ENCODE peak calls at places on chromosomes 1 and 21, in seven cellular contexts. One of them, this sample, is unnamed. For H3K9me3, the result is how much of the 10 kb centered on the place peaks cover.

GRCh38 chr1:89295187-89295586 is 22.5 kb upstream of the GBP5 start:
- DNase-seq in left lung: no peak
- DNase-seq in AG04450: no peak
- DNase-seq in right lobe of liver: no peak
- DNase-seq in astrocyte: no peak
- DNase-seq in adrenal gland: no peak
- DNase-seq in heart right ventricle: no peak
- DNase-seq in this sample: no peak

GRCh38 chr21:27425574-27425973 is 458.7 kb upstream of the ADAMTS5 start:
- DNase-seq in adrenal gland: no peak
- DNase-seq in right lobe of liver: no peak
- DNase-seq in astrocyte: peak
- DNase-seq in heart right ventricle: no peak
- DNase-seq in AG04450: peak
- DNase-seq in left lung: no peak
- DNase-seq in this sample: peak

GRCh38 chr1:28537457-28538199 is 15.3 kb upstream of the TRNAU1AP start:
- DNase-seq in left lung: no peak
- DNase-seq in adrenal gland: no peak
- DNase-seq in right lobe of liver: no peak
- DNase-seq in AG04450: no peak
- DNase-seq in astrocyte: no peak
- DNase-seq in heart right ventricle: no peak
- DNase-seq in this sample: no peak

GRCh38 chr1:29152046-29152805 is 28.5 kb upstream of the TMEM200B start:
- DNase-seq in right lobe of liver: no peak
- DNase-seq in AG04450: no peak
- DNase-seq in astrocyte: no peak
- DNase-seq in heart right ventricle: no peak
- DNase-seq in adrenal gland: no peak
- DNase-seq in left lung: no peak
- DNase-seq in this sample: no peak

GRCh38 chr1:180615493-180616290 is 16.1 kb upstream of the XPR1 start:
- DNase-seq in left lung: no peak
- DNase-seq in adrenal gland: no peak
- DNase-seq in astrocyte: no peak
- DNase-seq in AG04450: peak
- DNase-seq in right lobe of liver: no peak
- DNase-seq in heart right ventricle: no peak
- DNase-seq in this sample: no peak

GRCh38 chr1:209417761-209418160 is 165.8 kb upstream of the CAMK1G start:
- DNase-seq in astrocyte: no peak
- DNase-seq in heart right ventricle: no peak
- DNase-seq in left lung: no peak
- DNase-seq in AG04450: no peak
- DNase-seq in adrenal gland: no peak
- DNase-seq in right lobe of liver: no peak
- DNase-seq in this sample: no peak

GRCh38 chr1:199808110-199808870 is 219.2 kb upstream of the NR5A2 start:
- DNase-seq in AG04450: no peak
- DNase-seq in left lung: no peak
- DNase-seq in right lobe of liver: no peak
- DNase-seq in adrenal gland: no peak
- DNase-seq in astrocyte: no peak
- DNase-seq in heart right ventricle: no peak
- DNase-seq in this sample: no peak

GRCh38 chr1:87212431-87213125 is 116.1 kb upstream of the LMO4 start:
- DNase-seq in astrocyte: peak
- DNase-seq in left lung: no peak
- DNase-seq in AG04450: no peak
- DNase-seq in right lobe of liver: no peak
- DNase-seq in adrenal gland: no peak
- DNase-seq in heart right ventricle: no peak
- DNase-seq in this sample: no peak

GRCh38 chr1:219310181-219310728 is 136.6 kb downstream of the LYPLAL1 start:
- DNase-seq in right lobe of liver: no peak
- DNase-seq in AG04450: no peak
- DNase-seq in astrocyte: peak
- DNase-seq in left lung: no peak
- DNase-seq in adrenal gland: no peak
- DNase-seq in heart right ventricle: no peak
- DNase-seq in this sample: no peak

GRCh38 chr1:6445062-6445763 is 20.6 kb downstream of the ESPN start:
- DNase-seq in left lung: no peak
- DNase-seq in right lobe of liver: peak
- DNase-seq in astrocyte: peak
- DNase-seq in heart right ventricle: peak
- DNase-seq in adrenal gland: no peak
- DNase-seq in AG04450: no peak
- DNase-seq in this sample: no peak

GRCh38 chr1:14626869-14627607 is 28.6 kb downstream of the KAZN start:
- DNase-seq in AG04450: no peak
- DNase-seq in heart right ventricle: peak
- DNase-seq in astrocyte: no peak
- DNase-seq in left lung: peak
- DNase-seq in adrenal gland: no peak
- DNase-seq in right lobe of liver: no peak
- DNase-seq in this sample: peak

GRCh38 chr1:77282866-77283539 is 1.2 kb downstream of the AK5 start:
- DNase-seq in right lobe of liver: no peak
- DNase-seq in adrenal gland: no peak
- DNase-seq in AG04450: no peak
- DNase-seq in left lung: no peak
- DNase-seq in astrocyte: peak
- DNase-seq in heart right ventricle: no peak
- DNase-seq in this sample: peak

DNA sequence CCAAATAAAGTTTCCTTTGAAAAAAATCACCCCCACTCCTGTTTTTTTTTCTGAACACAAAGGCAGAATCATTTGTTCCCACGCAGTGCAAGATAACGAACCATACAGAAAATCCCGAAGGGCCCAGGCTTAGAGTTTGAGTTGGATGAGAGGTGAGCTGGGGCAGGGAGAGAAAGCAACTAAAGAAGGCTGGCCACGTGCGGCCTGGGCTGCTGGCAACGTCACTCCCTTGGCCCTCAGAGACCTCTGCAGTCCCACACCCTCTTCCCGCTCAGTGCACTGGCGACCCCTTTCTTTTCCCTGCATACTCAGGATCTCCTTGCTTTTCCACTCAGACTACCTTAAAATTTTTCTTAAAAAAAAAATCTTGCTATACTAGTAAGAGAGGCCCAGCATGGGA is 28.2 kb upstream of the CRNN start:
- DNase-seq in adrenal gland: no peak
- DNase-seq in heart right ventricle: peak
- DNase-seq in astrocyte: no peak
- DNase-seq in AG04450: no peak
- DNase-seq in right lobe of liver: no peak
- DNase-seq in left lung: no peak
- DNase-seq in this sample: no peak
- H3K9me3 ChIP-seq in adrenal gland: under half
- H3K9me3 ChIP-seq in heart right ventricle: under half
- H3K9me3 ChIP-seq in astrocyte: under half
- H3K9me3 ChIP-seq in AG04450: under half
- H3K9me3 ChIP-seq in right lobe of liver: under half
- H3K9me3 ChIP-seq in left lung: under half
- H3K9me3 ChIP-seq in this sample: under half

GRCh38 chr1:159444507-159444906 is 5.0 kb downstream of the OR10J1 start:
- DNase-seq in AG04450: no peak
- DNase-seq in astrocyte: no peak
- DNase-seq in left lung: no peak
- DNase-seq in heart right ventricle: no peak
- DNase-seq in adrenal gland: no peak
- DNase-seq in right lobe of liver: no peak
- DNase-seq in this sample: no peak

GRCh38 chr1:159443063-159443750 is 3.7 kb downstream of the OR10J1 start:
- DNase-seq in heart right ventricle: no peak
- DNase-seq in left lung: no peak
- DNase-seq in astrocyte: no peak
- DNase-seq in adrenal gland: no peak
- DNase-seq in right lobe of liver: no peak
- DNase-seq in AG04450: no peak
- DNase-seq in this sample: no peak

GRCh38 chr1:159439422-159439821 is at the start of gene OR10J1:
- DNase-seq in astrocyte: no peak
- DNase-seq in heart right ventricle: no peak
- DNase-seq in right lobe of liver: no peak
- DNase-seq in AG04450: no peak
- DNase-seq in adrenal gland: no peak
- DNase-seq in left lung: no peak
- DNase-seq in this sample: no peak

GRCh38 chr1:159442428-159442827 is 2.9 kb downstream of the OR10J1 start:
- DNase-seq in adrenal gland: no peak
- DNase-seq in heart right ventricle: no peak
- DNase-seq in AG04450: no peak
- DNase-seq in astrocyte: no peak
- DNase-seq in right lobe of liver: no peak
- DNase-seq in left lung: no peak
- DNase-seq in this sample: no peak

DNA sequence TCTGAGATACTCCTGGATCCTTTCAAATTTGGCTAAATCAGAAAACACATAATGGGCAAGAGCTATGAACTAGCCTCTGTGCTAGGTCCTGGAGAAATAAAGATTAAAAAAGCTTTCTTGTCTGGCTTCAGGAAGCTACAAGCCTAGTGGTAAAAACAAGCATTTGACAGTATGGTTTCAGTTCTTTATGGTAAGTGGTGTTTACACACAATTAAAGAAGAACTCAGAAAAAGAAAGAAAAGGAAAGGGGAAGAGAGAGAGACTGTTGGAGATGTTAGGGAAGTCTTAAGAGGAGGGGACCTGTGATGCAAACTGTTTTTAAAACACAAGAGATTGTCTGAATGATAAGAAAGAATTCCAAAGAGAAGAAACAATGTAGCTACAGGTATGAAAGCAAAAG is 1.8 kb downstream of the OR10J1 start:
- DNase-seq in left lung: no peak
- DNase-seq in astrocyte: no peak
- DNase-seq in right lobe of liver: no peak
- DNase-seq in adrenal gland: no peak
- DNase-seq in heart right ventricle: no peak
- DNase-seq in AG04450: no peak
- DNase-seq in this sample: no peak
- H3K9me3 ChIP-seq in left lung: under half
- H3K9me3 ChIP-seq in astrocyte: under half
- H3K9me3 ChIP-seq in right lobe of liver: under half
- H3K9me3 ChIP-seq in adrenal gland: under half
- H3K9me3 ChIP-seq in heart right ventricle: under half
- H3K9me3 ChIP-seq in AG04450: under half
- H3K9me3 ChIP-seq in this sample: under half

GRCh38 chr1:4395158-4395557 is 259.3 kb upstream of the AJAP1 start:
- DNase-seq in astrocyte: peak
- DNase-seq in heart right ventricle: no peak
- DNase-seq in left lung: no peak
- DNase-seq in adrenal gland: no peak
- DNase-seq in right lobe of liver: no peak
- DNase-seq in AG04450: no peak
- DNase-seq in this sample: no peak

GRCh38 chr1:4396571-4396970 is 257.8 kb upstream of the AJAP1 start:
- DNase-seq in adrenal gland: no peak
- DNase-seq in AG04450: no peak
- DNase-seq in left lung: no peak
- DNase-seq in astrocyte: no peak
- DNase-seq in right lobe of liver: no peak
- DNase-seq in heart right ventricle: no peak
- DNase-seq in this sample: no peak

GRCh38 chr1:4395676-4396075 is 258.7 kb upstream of the AJAP1 start:
- DNase-seq in AG04450: no peak
- DNase-seq in left lung: no peak
- DNase-seq in astrocyte: no peak
- DNase-seq in heart right ventricle: no peak
- DNase-seq in adrenal gland: no peak
- DNase-seq in right lobe of liver: no peak
- DNase-seq in this sample: no peak

GRCh38 chr1:4397196-4397595 is 257.2 kb upstream of the AJAP1 start:
- DNase-seq in astrocyte: no peak
- DNase-seq in left lung: no peak
- DNase-seq in heart right ventricle: no peak
- DNase-seq in right lobe of liver: no peak
- DNase-seq in adrenal gland: no peak
- DNase-seq in AG04450: no peak
- DNase-seq in this sample: no peak

GRCh38 chr1:4394366-4394765 is 260.0 kb upstream of the AJAP1 start:
- DNase-seq in AG04450: no peak
- DNase-seq in astrocyte: no peak
- DNase-seq in left lung: no peak
- DNase-seq in right lobe of liver: no peak
- DNase-seq in heart right ventricle: no peak
- DNase-seq in adrenal gland: no peak
- DNase-seq in this sample: no peak
- H3K9me3 ChIP-seq in AG04450: half or more
- H3K9me3 ChIP-seq in astrocyte: under half
- H3K9me3 ChIP-seq in left lung: under half
- H3K9me3 ChIP-seq in right lobe of liver: under half
- H3K9me3 ChIP-seq in heart right ventricle: under half
- H3K9me3 ChIP-seq in adrenal gland: under half
- H3K9me3 ChIP-seq in this sample: under half

GRCh38 chr1:68673771-68674170 is 176.9 kb upstream of the DEPDC1 start:
- DNase-seq in astrocyte: no peak
- DNase-seq in right lobe of liver: no peak
- DNase-seq in AG04450: no peak
- DNase-seq in left lung: no peak
- DNase-seq in adrenal gland: no peak
- DNase-seq in heart right ventricle: no peak
- DNase-seq in this sample: no peak
- H3K9me3 ChIP-seq in astrocyte: under half
- H3K9me3 ChIP-seq in right lobe of liver: under half
- H3K9me3 ChIP-seq in AG04450: under half
- H3K9me3 ChIP-seq in left lung: under half
- H3K9me3 ChIP-seq in adrenal gland: under half
- H3K9me3 ChIP-seq in heart right ventricle: under half
- H3K9me3 ChIP-seq in this sample: under half

GRCh38 chr21:20329636-20330035 is 668.6 kb upstream of the NCAM2 start:
- DNase-seq in left lung: no peak
- DNase-seq in right lobe of liver: no peak
- DNase-seq in heart right ventricle: no peak
- DNase-seq in astrocyte: no peak
- DNase-seq in AG04450: no peak
- DNase-seq in adrenal gland: no peak
- DNase-seq in this sample: no peak

GRCh38 chr21:20334585-20334984 is 663.6 kb upstream of the NCAM2 start:
- DNase-seq in left lung: no peak
- DNase-seq in right lobe of liver: no peak
- DNase-seq in AG04450: no peak
- DNase-seq in adrenal gland: no peak
- DNase-seq in astrocyte: no peak
- DNase-seq in heart right ventricle: no peak
- DNase-seq in this sample: no peak

GRCh38 chr21:20330652-20331051 is 667.6 kb upstream of the NCAM2 start:
- DNase-seq in left lung: no peak
- DNase-seq in adrenal gland: no peak
- DNase-seq in right lobe of liver: no peak
- DNase-seq in AG04450: no peak
- DNase-seq in heart right ventricle: no peak
- DNase-seq in astrocyte: no peak
- DNase-seq in this sample: no peak
- H3K9me3 ChIP-seq in left lung: under half
- H3K9me3 ChIP-seq in adrenal gland: under half
- H3K9me3 ChIP-seq in right lobe of liver: under half
- H3K9me3 ChIP-seq in AG04450: under half
- H3K9me3 ChIP-seq in heart right ventricle: under half
- H3K9me3 ChIP-seq in astrocyte: under half
- H3K9me3 ChIP-seq in this sample: under half

GRCh38 chr1:247193958-247194357 is 22.1 kb upstream of the ZNF124 start:
- DNase-seq in right lobe of liver: no peak
- DNase-seq in left lung: no peak
- DNase-seq in astrocyte: no peak
- DNase-seq in adrenal gland: no peak
- DNase-seq in heart right ventricle: no peak
- DNase-seq in AG04450: no peak
- DNase-seq in this sample: no peak
- H3K9me3 ChIP-seq in right lobe of liver: under half
- H3K9me3 ChIP-seq in left lung: half or more
- H3K9me3 ChIP-seq in astrocyte: under half
- H3K9me3 ChIP-seq in adrenal gland: under half
- H3K9me3 ChIP-seq in heart right ventricle: half or more
- H3K9me3 ChIP-seq in AG04450: under half
- H3K9me3 ChIP-seq in this sample: under half